ENCODE peak calls at places on chromosomes 12 and 14, in ten cellular contexts. E, S, P, B, F, A, Q, U, I and C are unnamed samples.

GRCh38 chr12:108519558-108519957 is 4.5 kb downstream of the FICD start:
- DNase-seq in B (no peak), U (no peak), I (no peak), A (no peak), F (no peak), Q (no peak), E (no peak), P (no peak), S (no peak), C (no peak)

GRCh38 chr12:70576341-70577282 is 60.6 kb downstream of the PTPRB start:
- DNase-seq in S (no peak), P (peak), E (peak), U (no peak), A (peak), F (peak), B (no peak), Q (peak), I (no peak), C (no peak)

GRCh38 chr12:52681551-52682380 is 1.6 kb upstream of the KRT1 start:
- DNase-seq in Q (no peak), B (no peak), A (no peak), S (no peak), U (no peak), F (no peak), I (no peak), E (no peak), P (peak), C (peak)

GRCh38 chr12:87687362-87687761 is 341.8 kb downstream of the C12orf50 start:
- DNase-seq in I (no peak), P (no peak), A (no peak), U (no peak), S (no peak), Q (no peak), B (peak), F (no peak), E (no peak), C (no peak)

GRCh38 chr12:61282790-61283575 is 977.2 kb upstream of the USP15 start:
- DNase-seq in F (no peak), S (no peak), E (no peak), P (no peak), Q (no peak), B (no peak), I (no peak), U (no peak), A (no peak), C (no peak)

GRCh38 chr14:58716706-58717105 is 78.9 kb downstream of the DACT1 start:
- DNase-seq in Q (no peak), F (no peak), A (no peak), I (no peak), E (no peak), U (no peak), S (no peak), B (no peak), P (no peak), C (no peak)

GRCh38 chr12:113874999-113875561 is 91.0 kb downstream of the RBM19 start:
- DNase-seq in E (no peak), P (no peak), Q (no peak), B (no peak), A (no peak), U (no peak), F (no peak), I (no peak), S (no peak), C (no peak)

GRCh38 chr14:101373690-101374295 is 187.5 kb upstream of the DIO3 start:
- DNase-seq in E (no peak), Q (no peak), P (no peak), B (no peak), U (no peak), F (no peak), S (no peak), A (no peak), I (no peak), C (no peak)

GRCh38 chr12:127546721-127547505 is 720.1 kb upstream of the TMEM132C start:
- DNase-seq in E (no peak), P (no peak), B (no peak), A (peak), U (no peak), Q (no peak), I (no peak), S (no peak), F (no peak), C (no peak)

GRCh38 chr12:105204916-105205315 is 31.1 kb downstream of the APPL2 start:
- DNase-seq in B (no peak), I (no peak), S (no peak), Q (no peak), U (no peak), A (no peak), F (no peak), E (no peak), P (no peak), C (peak)

GRCh38 chr14:32022938-32023466 is 54.1 kb upstream of the ARHGAP5 start:
- DNase-seq in A (no peak), P (no peak), S (no peak), E (no peak), Q (no peak), B (no peak), U (no peak), I (no peak), F (no peak), C (no peak)

GRCh38 chr12:111434680-111435338 is 29.1 kb downstream of the SH2B3 start:
- DNase-seq in E (peak), I (no peak), S (peak), P (peak), A (peak), B (peak), F (peak), U (peak), Q (no peak), C (peak)

GRCh38 chr12:42763682-42764081 is 174.1 kb upstream of the PRICKLE1 start:
- DNase-seq in S (no peak), B (no peak), A (no peak), I (no peak), U (no peak), P (no peak), E (no peak), F (no peak), Q (no peak), C (no peak)

GRCh38 chr12:53198470-53199110 is 8.5 kb downstream of the ITGB7 start:
- DNase-seq in A (no peak), P (peak), F (no peak), E (no peak), Q (no peak), I (no peak), U (no peak), S (no peak), B (no peak), C (no peak)

GRCh38 chr14:106269451-106270204 is 743.2 kb downstream of the TMEM121 start:
- DNase-seq in P (no peak), F (no peak), A (no peak), Q (no peak), E (no peak), B (no peak), I (no peak), S (no peak), U (no peak), C (no peak)

GRCh38 chr14:91170504-91171121 is 56.7 kb downstream of the DGLUCY start:
- DNase-seq in F (peak), U (no peak), P (no peak), A (no peak), Q (no peak), E (no peak), I (peak), B (peak), S (no peak), C (no peak)

GRCh38 chr12:106078358-106079025 is 60.3 kb downstream of the NUAK1 start:
- DNase-seq in S (no peak), E (no peak), B (peak), U (no peak), F (peak), I (peak), A (no peak), P (no peak), Q (no peak), C (no peak)

GRCh38 chr12:26121841-26122680 is 2.8 kb downstream of the BHLHE41 start:
- DNase-seq in F (peak), P (peak), S (peak), B (peak), I (no peak), Q (no peak), E (peak), U (no peak), A (no peak), C (peak)

GRCh38 chr12:30796508-30796780 is 41.7 kb upstream of the CAPRIN2 start:
- DNase-seq in E (no peak), B (no peak), F (no peak), U (no peak), S (no peak), I (peak), P (no peak), A (peak), Q (no peak), C (no peak)

GRCh38 chr12:85569261-85569660 is 266.9 kb downstream of the RASSF9 start:
- DNase-seq in F (no peak), A (no peak), Q (no peak), S (no peak), I (no peak), E (no peak), P (no peak), U (no peak), B (no peak), C (no peak)

GRCh38 chr14:58666737-58667136 is 29.0 kb downstream of the DACT1 start:
- DNase-seq in P (no peak), Q (no peak), I (no peak), U (no peak), E (no peak), A (no peak), F (no peak), B (no peak), S (no peak), C (no peak)